ENCODE peak calls at places on chromosome 3, in four cellular contexts. F is ELR, P is NB4, E is lung microvascular endothelial cell. Z is an unnamed sample.

GRCh38 chr3:64977308-64978100 is 289.7 kb upstream of the ADAMTS9 start:
- DNase-seq in F (no peak), P (no peak), E (peak), Z (no peak)

GRCh38 chr3:168951884-168952283 is 711.6 kb downstream of the MECOM start:
- DNase-seq in F (peak), P (no peak), E (no peak), Z (no peak)

GRCh38 chr3:60774617-60775016 is 476.6 kb downstream of the FHIT start:
- DNase-seq in F (no peak), P (no peak), E (no peak), Z (no peak)

GRCh38 chr3:36540898-36541518 is 160.7 kb downstream of the STAC start:
- DNase-seq in F (peak), P (peak), E (peak), Z (no peak)

GRCh38 chr3:13579089-13579488 is 30.2 kb downstream of the FBLN2 start:
- DNase-seq in F (peak), P (peak), E (no peak), Z (no peak)

GRCh38 chr3:128488995-128489859 is 3.8 kb downstream of the GATA2 start:
- DNase-seq in F (peak), P (no peak), E (peak), Z (peak)

GRCh38 chr3:155308831-155309230 is 15.3 kb upstream of the STRIT1 start:
- DNase-seq in F (peak), P (peak), E (no peak), Z (no peak)

GRCh38 chr3:129121016-129121791 is 400 bp downstream of the RAB43 start:
- DNase-seq in F (peak), P (peak), E (no peak), Z (peak)

GRCh38 chr3:170437151-170437550 is 18.5 kb downstream of the CLDN11 start:
- DNase-seq in F (no peak), P (no peak), E (no peak), Z (no peak)

GRCh38 chr3:44561076-44561475 is 6.1 kb downstream of the ZKSCAN7 start:
- DNase-seq in F (no peak), P (no peak), E (no peak), Z (no peak)

GRCh38 chr3:30578986-30579579 is 27.3 kb upstream of the TGFBR2 start:
- DNase-seq in F (no peak), P (no peak), E (no peak), Z (no peak)

GRCh38 chr3:174125267-174125844 is 727.8 kb downstream of the NLGN1 start:
- DNase-seq in F (peak), P (peak), E (peak), Z (peak)

GRCh38 chr3:62372621-62373041 is 719 bp downstream of the FEZF2 start:
- DNase-seq in F (no peak), P (no peak), E (no peak), Z (no peak)

GRCh38 chr3:14338898-14339458 is 63.4 kb upstream of the SLC6A6 start:
- DNase-seq in F (no peak), P (no peak), E (no peak), Z (no peak)

GRCh38 chr3:172836390-172836997 is 86.0 kb downstream of the ECT2 start:
- DNase-seq in F (peak), P (peak), E (peak), Z (peak)

GRCh38 chr3:149152420-149152819 is 23.0 kb downstream of the HPS3 start:
- DNase-seq in F (peak), P (peak), E (no peak), Z (no peak)

GRCh38 chr3:57557088-57557537 is 1.0 kb downstream of the PDE12 start:
- DNase-seq in F (peak), P (peak), E (peak), Z (peak)

GRCh38 chr3:39022275-39022630 is 29.5 kb downstream of the SCN11A start:
- DNase-seq in F (no peak), P (no peak), E (no peak), Z (no peak)

GRCh38 chr3:193884652-193885051 is 251.3 kb upstream of the HES1 start:
- DNase-seq in F (no peak), P (no peak), E (no peak), Z (no peak)

GRCh38 chr3:43390255-43390588 is 103.9 kb downstream of the SNRK start:
- DNase-seq in F (no peak), P (no peak), E (peak), Z (no peak)

GRCh38 chr3:12125772-12126171 is 32.9 kb downstream of the TIMP4 start:
- DNase-seq in F (no peak), P (no peak), E (no peak), Z (no peak)